ENCODE peak calls at places on chromosomes 16 and 17, in eight cellular contexts. U is fibroblast of pulmonary artery, Z is brain microvascular endothelial cell, A is WTC11, V is nephron progenitor cell, I is astrocyte of the cerebellum, H is thoracic aorta, T is BJ. C is an unnamed sample.

GRCh38 chr16:81696136-81696958 is 82.7 kb upstream of the PLCG2 start:
- DNase-seq in I (no peak), T (no peak), H (no peak), U (no peak), V (no peak), Z (no peak), A (no peak), C (no peak)

GRCh38 chr17:4110152-4110551 is 32.7 kb downstream of the ZZEF1 start:
- DNase-seq in U (peak; percentile 65), Z (no peak), V (no peak), H (no peak), I (no peak), A (no peak), T (peak; percentile 34), C (no peak)

GRCh38 chr17:68489919-68490318 is 22.3 kb upstream of the PRKAR1A start:
- DNase-seq in T (no peak), A (no peak), H (no peak), I (no peak), U (peak; percentile 43), Z (no peak), V (no peak), C (no peak)

GRCh38 chr17:50935201-50936124 is 69.3 kb upstream of the TOB1 start:
- DNase-seq in A (no peak), U (no peak), V (no peak), T (no peak), I (no peak), H (peak; percentile 46), Z (no peak), C (no peak)

GRCh38 chr16:24737391-24737871 is 8.0 kb downstream of the TNRC6A start:
- DNase-seq in V (no peak), H (no peak), A (no peak), Z (peak; percentile 13), U (peak; percentile 59), T (peak; percentile 12), I (peak; percentile 39), C (peak; percentile 14)

GRCh38 chr17:17127730-17128291 is 78.3 kb downstream of the PLD6 start:
- DNase-seq in U (no peak), T (no peak), A (no peak), Z (no peak), V (no peak), I (no peak), H (no peak), C (no peak)

GRCh38 chr17:72254808-72255449 is 134.1 kb downstream of the SOX9 start:
- DNase-seq in H (no peak), I (no peak), A (no peak), T (no peak), U (no peak), V (no peak), Z (no peak), C (no peak)

GRCh38 chr16:66049865-66050264 is 316.6 kb upstream of the CDH5 start:
- DNase-seq in Z (no peak), I (no peak), V (no peak), H (no peak), A (no peak), U (no peak), T (no peak), C (no peak)

GRCh38 chr16:78271981-78272380 is 172.5 kb downstream of the WWOX start:
- DNase-seq in H (no peak), U (no peak), I (no peak), T (no peak), A (no peak), Z (no peak), V (no peak), C (no peak)

GRCh38 chr17:17075037-17075755 is 32.9 kb downstream of the MPRIP start:
- DNase-seq in Z (peak; percentile 76), A (no peak), I (no peak), T (peak; percentile 43), V (peak; percentile 47), H (no peak), U (peak; percentile 79), C (no peak)

GRCh38 chr16:72646615-72647014 is 401.3 kb downstream of the ZFHX3 start:
- DNase-seq in H (no peak), I (no peak), V (no peak), A (no peak), Z (no peak), U (peak; percentile 6), T (no peak), C (no peak)

GRCh38 chr17:50097455-50097854 is 2.3 kb downstream of the PDK2 start:
- DNase-seq in T (no peak), I (no peak), A (no peak), H (no peak), V (no peak), Z (no peak), U (no peak), C (no peak)

GRCh38 chr16:50272687-50273381 is 6.5 kb downstream of the ADCY7 start:
- DNase-seq in H (no peak), A (no peak), T (no peak), Z (no peak), V (no peak), U (no peak), I (no peak), C (no peak)

GRCh38 chr17:73420897-73421296 is 109.1 kb upstream of the CDC42EP4 start:
- DNase-seq in I (no peak), Z (peak; percentile 40), U (peak; percentile 17), A (no peak), V (no peak), H (no peak), T (no peak), C (no peak)

GRCh38 chr17:49618112-49618611 is 42.5 kb downstream of the NXPH3 start:
- DNase-seq in I (peak; percentile 41), U (no peak), T (no peak), H (no peak), V (no peak), A (no peak), Z (no peak), C (no peak)

GRCh38 chr17:80854220-80854619 is 137.4 kb upstream of the CHMP6 start:
- DNase-seq in A (no peak), U (no peak), T (no peak), H (no peak), Z (no peak), I (no peak), V (no peak), C (no peak)

GRCh38 chr17:6800422-6801027 is 24.5 kb downstream of the FBXO39 start:
- DNase-seq in T (no peak), U (no peak), I (no peak), Z (no peak), V (no peak), A (peak; percentile 31), H (no peak), C (no peak)

GRCh38 chr17:71869833-71870545 is 250.8 kb upstream of the SOX9 start:
- DNase-seq in U (no peak), H (no peak), A (no peak), I (no peak), V (no peak), Z (no peak), T (no peak), C (no peak)

GRCh38 chr17:78591263-78591671 is 14.1 kb upstream of the DNAH17 start:
- DNase-seq in A (no peak), T (no peak), U (no peak), H (no peak), I (no peak), V (no peak), Z (no peak), C (no peak)

GRCh38 chr17:32783602-32784001 is 93.3 kb downstream of the MYO1D start:
- DNase-seq in V (no peak), H (no peak), U (peak; percentile 75), T (no peak), A (no peak), Z (peak; percentile 34), I (peak; percentile 49), C (peak; percentile 37)

GRCh38 chr17:75773121-75773807 is 8.3 kb upstream of the GALK1 start:
- DNase-seq in A (no peak), V (no peak), I (no peak), H (no peak), Z (no peak), U (no peak), T (no peak), C (no peak)
- TF ChIP-seq CTCF in A (no peak), V (no peak), I (no peak), H (no peak), Z (peak; percentile 3), U (no peak), T (no peak), C (no peak)

GRCh38 chr16:2914233-2914632 is 2.5 kb downstream of the FLYWCH1 start:
- DNase-seq in T (no peak), A (no peak), H (no peak), V (no peak), I (no peak), U (no peak), Z (no peak), C (no peak)
- TF ChIP-seq CTCF in T (no peak), A (no peak), H (no peak), V (no peak), I (no peak), U (no peak), Z (peak; percentile 1), C (no peak)

GRCh38 chr17:10352866-10353265 is 19.9 kb downstream of the MYH13 start:
- DNase-seq in U (no peak), T (no peak), V (no peak), A (no peak), H (no peak), Z (no peak), I (no peak), C (no peak)

GRCh38 chr17:10360578-10360977 is 12.2 kb downstream of the MYH13 start:
- DNase-seq in H (no peak), U (peak; percentile 34), A (no peak), Z (no peak), V (no peak), I (no peak), T (no peak), C (no peak)

DNA sequence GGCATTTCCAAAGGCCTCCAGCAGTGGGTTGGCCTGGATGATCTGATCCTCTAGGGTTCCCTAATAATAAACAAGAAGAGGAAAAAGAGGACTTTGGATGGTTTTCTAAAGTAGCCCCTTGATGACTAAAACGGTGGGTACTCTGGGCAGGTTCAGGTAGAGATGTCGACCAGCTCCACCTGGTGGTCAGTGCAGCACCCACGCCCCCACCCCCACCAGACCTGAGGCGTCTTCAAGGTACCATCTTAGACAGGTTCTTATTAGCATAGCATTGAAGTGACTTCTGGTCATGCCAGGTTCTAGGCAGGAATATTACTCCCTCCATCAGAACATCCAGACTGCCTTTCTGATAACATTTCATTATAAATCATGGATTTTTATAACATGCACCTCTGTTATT is 15.0 kb downstream of the MYH13 start:
- DNase-seq in A (peak; percentile 72), Z (no peak), T (no peak), U (no peak), V (peak; percentile 19), I (no peak), H (no peak), C (no peak)
- TF ChIP-seq CTCF in A (peak; percentile 58), Z (peak; percentile 29), T (peak; percentile 19), U (peak; percentile 46), V (peak; percentile 25), I (peak; percentile 29), H (peak; percentile 18), C (peak; percentile 22)

DNA sequence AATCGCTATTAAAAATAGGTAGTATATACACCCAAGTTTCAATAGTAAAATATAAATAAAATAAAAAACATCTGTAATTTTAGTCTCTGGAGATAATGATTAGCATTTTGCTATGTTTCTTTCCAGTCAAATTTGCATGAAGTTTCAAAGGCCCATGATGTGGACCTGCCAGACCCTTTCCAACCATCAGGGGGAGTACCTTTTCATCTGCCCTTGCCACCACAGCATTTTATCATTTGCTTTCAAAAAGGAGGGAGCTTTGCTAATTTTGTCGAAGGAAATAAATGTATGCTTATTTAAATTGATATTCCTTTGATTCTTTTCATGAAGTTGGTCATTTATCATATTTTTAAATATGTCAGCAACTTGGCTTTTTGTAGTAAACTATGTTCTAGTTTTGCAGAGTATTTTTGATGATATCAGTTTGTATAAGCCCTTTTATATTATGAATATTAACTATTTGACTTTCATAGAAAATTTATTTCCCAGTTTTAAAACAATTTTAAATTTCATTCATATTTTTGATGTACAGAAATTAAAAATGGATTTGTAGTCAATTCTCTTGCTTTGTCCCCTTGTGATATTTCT is 115.2 kb upstream of the NETO2 start:
- DNase-seq in V (no peak), A (peak; percentile 29), Z (peak; percentile 16), I (no peak), H (no peak), U (peak; percentile 44), T (no peak), C (no peak)
- TF ChIP-seq CTCF in V (peak; percentile 50), A (peak; percentile 55), Z (peak; percentile 89), I (peak; percentile 80), H (no peak), U (peak; percentile 85), T (peak; percentile 75), C (peak; percentile 62)